ENCODE peak calls at places on chromosome 14, in eight cellular contexts. One of them, this sample, is unnamed.

GRCh38 chr14:52950410-52950897 is 396 bp downstream of the FERMT2 start:
- DNase-seq in mesendoderm: peak; percentile 60
- DNase-seq in lower lobe of right lung: peak; percentile 56
- DNase-seq in right lobe of liver: peak; percentile 62
- DNase-seq in spleen: peak; percentile 80
- DNase-seq in prostate gland: peak; percentile 62
- DNase-seq in ovary: peak; percentile 57
- DNase-seq in pancreas: peak; percentile 45
- DNase-seq in this sample: peak; percentile 86

GRCh38 chr14:91125801-91126200 is 11.9 kb downstream of the DGLUCY start:
- DNase-seq in prostate gland: no peak
- DNase-seq in pancreas: no peak
- DNase-seq in right lobe of liver: no peak
- DNase-seq in spleen: peak; percentile 13
- DNase-seq in lower lobe of right lung: no peak
- DNase-seq in ovary: no peak
- DNase-seq in mesendoderm: no peak
- DNase-seq in this sample: no peak

GRCh38 chr14:77342726-77343397 is 22.0 kb downstream of the GSTZ1 start:
- DNase-seq in pancreas: no peak
- DNase-seq in lower lobe of right lung: no peak
- DNase-seq in mesendoderm: peak; percentile 76
- DNase-seq in ovary: no peak
- DNase-seq in prostate gland: no peak
- DNase-seq in spleen: no peak
- DNase-seq in right lobe of liver: no peak
- DNase-seq in this sample: no peak

GRCh38 chr14:101254805-101255764 is 306.2 kb upstream of the DIO3 start:
- DNase-seq in pancreas: no peak
- DNase-seq in lower lobe of right lung: no peak
- DNase-seq in prostate gland: no peak
- DNase-seq in right lobe of liver: no peak
- DNase-seq in ovary: peak; percentile 40
- DNase-seq in spleen: peak; percentile 53
- DNase-seq in mesendoderm: no peak
- DNase-seq in this sample: peak; percentile 81

GRCh38 chr14:35534884-35535793 is 1.2 kb downstream of the INSM2 start:
- DNase-seq in spleen: peak; percentile 88
- DNase-seq in pancreas: peak; percentile 75
- DNase-seq in lower lobe of right lung: peak; percentile 68
- DNase-seq in ovary: peak; percentile 31
- DNase-seq in mesendoderm: peak; percentile 80
- DNase-seq in prostate gland: peak; percentile 40
- DNase-seq in right lobe of liver: peak; percentile 71
- DNase-seq in this sample: peak; percentile 75

GRCh38 chr14:21521526-21521925 is 4.6 kb downstream of the SALL2 start:
- DNase-seq in ovary: no peak
- DNase-seq in mesendoderm: no peak
- DNase-seq in prostate gland: no peak
- DNase-seq in right lobe of liver: no peak
- DNase-seq in pancreas: no peak
- DNase-seq in spleen: no peak
- DNase-seq in lower lobe of right lung: no peak
- DNase-seq in this sample: no peak

GRCh38 chr14:56117765-56118610 is at the start of gene PELI2:
- DNase-seq in pancreas: peak; percentile 86
- DNase-seq in right lobe of liver: peak; percentile 77
- DNase-seq in lower lobe of right lung: peak; percentile 89
- DNase-seq in ovary: peak; percentile 89
- DNase-seq in mesendoderm: peak; percentile 87
- DNase-seq in spleen: peak; percentile 98
- DNase-seq in prostate gland: peak; percentile 71
- DNase-seq in this sample: peak; percentile 93

GRCh38 chr14:65370890-65371289 is 41.6 kb upstream of the FUT8 start:
- DNase-seq in right lobe of liver: no peak
- DNase-seq in lower lobe of right lung: no peak
- DNase-seq in ovary: no peak
- DNase-seq in spleen: no peak
- DNase-seq in mesendoderm: no peak
- DNase-seq in prostate gland: no peak
- DNase-seq in pancreas: no peak
- DNase-seq in this sample: no peak

GRCh38 chr14:98578204-98578603 is 693.8 kb downstream of the BCL11B start:
- DNase-seq in ovary: no peak
- DNase-seq in lower lobe of right lung: no peak
- DNase-seq in right lobe of liver: no peak
- DNase-seq in pancreas: no peak
- DNase-seq in spleen: no peak
- DNase-seq in prostate gland: no peak
- DNase-seq in mesendoderm: no peak
- DNase-seq in this sample: no peak

GRCh38 chr14:103126873-103127304 is 3.6 kb downstream of the TNFAIP2 start:
- DNase-seq in pancreas: peak; percentile 86
- DNase-seq in lower lobe of right lung: peak; percentile 78
- DNase-seq in mesendoderm: peak; percentile 90
- DNase-seq in right lobe of liver: peak; percentile 78
- DNase-seq in spleen: peak; percentile 71
- DNase-seq in ovary: peak; percentile 38
- DNase-seq in prostate gland: peak; percentile 76
- DNase-seq in this sample: peak; percentile 49

GRCh38 chr14:55000381-55000780 is 26.5 kb downstream of the WDHD1 start:
- DNase-seq in ovary: no peak
- DNase-seq in prostate gland: no peak
- DNase-seq in spleen: no peak
- DNase-seq in lower lobe of right lung: no peak
- DNase-seq in pancreas: no peak
- DNase-seq in right lobe of liver: no peak
- DNase-seq in mesendoderm: no peak
- DNase-seq in this sample: no peak

GRCh38 chr14:37246427-37246829 is 48.7 kb downstream of the MIPOL1 start:
- DNase-seq in right lobe of liver: no peak
- DNase-seq in spleen: no peak
- DNase-seq in prostate gland: peak; percentile 24
- DNase-seq in lower lobe of right lung: no peak
- DNase-seq in pancreas: no peak
- DNase-seq in ovary: no peak
- DNase-seq in mesendoderm: peak; percentile 46
- DNase-seq in this sample: no peak

GRCh38 chr14:85217412-85217811 is 312.5 kb upstream of the FLRT2 start:
- DNase-seq in spleen: no peak
- DNase-seq in prostate gland: no peak
- DNase-seq in right lobe of liver: no peak
- DNase-seq in lower lobe of right lung: no peak
- DNase-seq in mesendoderm: no peak
- DNase-seq in ovary: no peak
- DNase-seq in pancreas: no peak
- DNase-seq in this sample: no peak

GRCh38 chr14:102008891-102009290 is 44.5 kb downstream of the DYNC1H1 start:
- DNase-seq in prostate gland: no peak
- DNase-seq in pancreas: no peak
- DNase-seq in lower lobe of right lung: no peak
- DNase-seq in spleen: no peak
- DNase-seq in right lobe of liver: no peak
- DNase-seq in mesendoderm: no peak
- DNase-seq in ovary: no peak
- DNase-seq in this sample: no peak

GRCh38 chr14:32808574-32809098 is 130.0 kb upstream of the NPAS3 start:
- DNase-seq in mesendoderm: no peak
- DNase-seq in lower lobe of right lung: no peak
- DNase-seq in spleen: no peak
- DNase-seq in pancreas: peak; percentile 26
- DNase-seq in prostate gland: peak; percentile 9
- DNase-seq in ovary: no peak
- DNase-seq in right lobe of liver: no peak
- DNase-seq in this sample: no peak

GRCh38 chr14:58060077-58060476 is 91.9 kb downstream of the ARMH4 start:
- DNase-seq in ovary: no peak
- DNase-seq in lower lobe of right lung: no peak
- DNase-seq in prostate gland: no peak
- DNase-seq in mesendoderm: no peak
- DNase-seq in spleen: no peak
- DNase-seq in pancreas: no peak
- DNase-seq in right lobe of liver: no peak
- DNase-seq in this sample: no peak

GRCh38 chr14:63220526-63220925 is 16.3 kb downstream of the RHOJ start:
- DNase-seq in ovary: no peak
- DNase-seq in prostate gland: no peak
- DNase-seq in pancreas: no peak
- DNase-seq in right lobe of liver: no peak
- DNase-seq in spleen: no peak
- DNase-seq in lower lobe of right lung: no peak
- DNase-seq in mesendoderm: no peak
- DNase-seq in this sample: no peak

GRCh38 chr14:80135305-80136088 is 75.8 kb downstream of the DIO2 start:
- DNase-seq in pancreas: no peak
- DNase-seq in mesendoderm: no peak
- DNase-seq in spleen: no peak
- DNase-seq in right lobe of liver: no peak
- DNase-seq in lower lobe of right lung: no peak
- DNase-seq in prostate gland: no peak
- DNase-seq in ovary: no peak
- DNase-seq in this sample: no peak

GRCh38 chr14:95340201-95340697 is 20.5 kb upstream of the CLMN start:
- DNase-seq in spleen: no peak
- DNase-seq in lower lobe of right lung: no peak
- DNase-seq in prostate gland: peak; percentile 96
- DNase-seq in ovary: no peak
- DNase-seq in pancreas: peak; percentile 98
- DNase-seq in right lobe of liver: peak; percentile 86
- DNase-seq in mesendoderm: no peak
- DNase-seq in this sample: no peak

GRCh38 chr14:99938896-99939295 is 126.3 kb upstream of the EVL start:
- DNase-seq in lower lobe of right lung: no peak
- DNase-seq in ovary: no peak
- DNase-seq in pancreas: no peak
- DNase-seq in right lobe of liver: no peak
- DNase-seq in mesendoderm: no peak
- DNase-seq in prostate gland: no peak
- DNase-seq in spleen: no peak
- DNase-seq in this sample: no peak

GRCh38 chr14:99938376-99938775 is 126.8 kb upstream of the EVL start:
- DNase-seq in spleen: no peak
- DNase-seq in pancreas: no peak
- DNase-seq in ovary: no peak
- DNase-seq in lower lobe of right lung: no peak
- DNase-seq in right lobe of liver: no peak
- DNase-seq in prostate gland: no peak
- DNase-seq in mesendoderm: no peak
- DNase-seq in this sample: no peak

GRCh38 chr14:99937475-99938244 is 127.6 kb upstream of the EVL start:
- DNase-seq in right lobe of liver: no peak
- DNase-seq in spleen: no peak
- DNase-seq in mesendoderm: no peak
- DNase-seq in pancreas: no peak
- DNase-seq in ovary: no peak
- DNase-seq in lower lobe of right lung: no peak
- DNase-seq in prostate gland: no peak
- DNase-seq in this sample: no peak

GRCh38 chr14:99940064-99940463 is 125.2 kb upstream of the EVL start:
- DNase-seq in ovary: no peak
- DNase-seq in mesendoderm: no peak
- DNase-seq in spleen: no peak
- DNase-seq in prostate gland: no peak
- DNase-seq in right lobe of liver: no peak
- DNase-seq in lower lobe of right lung: no peak
- DNase-seq in pancreas: no peak
- DNase-seq in this sample: no peak

GRCh38 chr14:99939421-99939820 is 125.8 kb upstream of the EVL start:
- DNase-seq in right lobe of liver: no peak
- DNase-seq in spleen: no peak
- DNase-seq in pancreas: no peak
- DNase-seq in ovary: no peak
- DNase-seq in lower lobe of right lung: no peak
- DNase-seq in mesendoderm: no peak
- DNase-seq in prostate gland: no peak
- DNase-seq in this sample: no peak
- H3K27ac ChIP-seq in right lobe of liver: no peak overlapping the region
- H3K27ac ChIP-seq in spleen: no peak overlapping the region
- H3K27ac ChIP-seq in pancreas: no peak overlapping the region
- H3K27ac ChIP-seq in ovary: no peak overlapping the region
- H3K27ac ChIP-seq in lower lobe of right lung: no peak overlapping the region
- H3K27ac ChIP-seq in mesendoderm: no peak overlapping the region
- H3K27ac ChIP-seq in prostate gland: no peak overlapping the region
- H3K27ac ChIP-seq in this sample: no peak overlapping the region

DNA sequence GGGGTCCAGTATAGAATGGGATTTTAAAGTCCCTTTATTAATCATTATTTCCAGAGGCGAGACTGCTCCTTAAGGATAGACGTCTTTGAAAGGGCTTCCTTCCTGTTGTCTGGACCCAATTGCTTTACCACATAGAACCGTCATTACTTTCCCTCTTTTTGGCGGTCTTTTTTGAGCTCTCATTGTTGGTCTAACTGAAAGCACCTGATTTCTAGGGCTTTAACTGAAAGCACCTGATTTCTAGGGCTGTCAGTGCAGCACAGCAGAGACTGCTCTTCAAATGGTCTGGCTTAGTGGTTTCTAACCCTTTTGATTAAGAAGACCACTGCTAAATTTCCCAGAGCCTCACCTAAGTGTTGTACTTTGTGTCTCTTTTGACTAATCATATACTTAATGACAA is 95.8 kb downstream of the PRKCH start:
- DNase-seq in right lobe of liver: no peak
- DNase-seq in ovary: no peak
- DNase-seq in spleen: no peak
- DNase-seq in lower lobe of right lung: no peak
- DNase-seq in pancreas: no peak
- DNase-seq in prostate gland: no peak
- DNase-seq in mesendoderm: no peak
- DNase-seq in this sample: no peak
- H3K4me3 ChIP-seq in right lobe of liver: no peak overlapping the region
- H3K4me3 ChIP-seq in ovary: no peak overlapping the region
- H3K4me3 ChIP-seq in spleen: no peak overlapping the region
- H3K4me3 ChIP-seq in lower lobe of right lung: no peak overlapping the region
- H3K4me3 ChIP-seq in pancreas: no peak overlapping the region
- H3K4me3 ChIP-seq in prostate gland: no peak overlapping the region
- H3K4me3 ChIP-seq in mesendoderm: no peak overlapping the region
- H3K4me3 ChIP-seq in this sample: no peak overlapping the region

DNA sequence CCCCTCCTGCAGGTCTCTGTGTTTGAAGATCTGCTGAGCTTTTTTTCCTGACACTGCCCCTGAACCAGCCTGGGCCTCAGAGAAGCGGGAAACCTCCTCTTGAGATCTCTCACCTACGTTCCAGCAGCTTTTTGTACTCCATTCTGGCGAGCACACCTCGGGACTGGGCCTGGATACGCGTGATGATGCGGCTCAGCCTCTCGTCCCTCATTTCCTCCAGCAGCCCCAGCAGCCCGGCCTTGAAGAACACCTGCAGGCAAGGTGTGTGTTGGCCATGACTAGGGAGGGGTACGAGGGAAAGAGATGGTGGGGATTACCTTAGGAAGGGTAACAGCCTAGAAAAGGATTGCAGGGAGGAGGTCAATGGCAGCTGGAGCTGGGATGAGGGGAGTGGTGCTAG is 10.3 kb downstream of the MYH7 start:
- DNase-seq in spleen: no peak
- DNase-seq in lower lobe of right lung: no peak
- DNase-seq in mesendoderm: no peak
- DNase-seq in right lobe of liver: no peak
- DNase-seq in prostate gland: no peak
- DNase-seq in pancreas: no peak
- DNase-seq in ovary: no peak
- DNase-seq in this sample: peak; percentile 59
- H3K36me3 ChIP-seq in spleen: no peaks in the 10 kb centered on the region
- H3K36me3 ChIP-seq in lower lobe of right lung: no peaks in the 10 kb centered on the region
- H3K36me3 ChIP-seq in mesendoderm: no peaks in the 10 kb centered on the region
- H3K36me3 ChIP-seq in right lobe of liver: no peaks in the 10 kb centered on the region
- H3K36me3 ChIP-seq in prostate gland: no peaks in the 10 kb centered on the region
- H3K36me3 ChIP-seq in pancreas: no peaks in the 10 kb centered on the region
- H3K36me3 ChIP-seq in ovary: no peaks in the 10 kb centered on the region
- H3K36me3 ChIP-seq in this sample: no peaks in the 10 kb centered on the region

GRCh38 chr14:74289801-74290200 is 12.9 kb downstream of the ABCD4 start:
- DNase-seq in spleen: no peak
- DNase-seq in ovary: no peak
- DNase-seq in pancreas: no peak
- DNase-seq in prostate gland: no peak
- DNase-seq in mesendoderm: no peak
- DNase-seq in lower lobe of right lung: no peak
- DNase-seq in right lobe of liver: no peak
- DNase-seq in this sample: peak; percentile 58
- H3K27ac ChIP-seq in spleen: no peak overlapping the region
- H3K27ac ChIP-seq in ovary: no peak overlapping the region
- H3K27ac ChIP-seq in pancreas: no peak overlapping the region
- H3K27ac ChIP-seq in prostate gland: no peak overlapping the region
- H3K27ac ChIP-seq in mesendoderm: no peak overlapping the region
- H3K27ac ChIP-seq in lower lobe of right lung: no peak overlapping the region
- H3K27ac ChIP-seq in right lobe of liver: no peak overlapping the region
- H3K27ac ChIP-seq in this sample: no peak overlapping the region

This sample was measured in aorta.